ENCODE peak calls at places on chromosomes 13 and 19, in ten cellular contexts. V is cardiac muscle cell; H is GM23248; E is kidney epithelial cell; J is left lung; Q is CD8-positive, alpha-beta memory T cell; O is fibroblast of lung; N is heart left ventricle; P is Peyer's patch; C is A673. A is an unnamed sample. For H3K27me3 and H3K36me3, the result is how much of the 10 kb centered on the place peaks cover.

GRCh38 chr13:100128373-100128772 is 39.5 kb downstream of the PCCA start:
- DNase-seq in V (no peak), H (peak), E (peak), J (no peak), Q (no peak), O (peak), N (no peak), P (no peak), C (no peak), A (peak)

GRCh38 chr13:32838985-32839384 is 177.2 kb upstream of the KL start:
- DNase-seq in V (peak), H (no peak), E (no peak), J (no peak), Q (no peak), O (no peak), N (no peak), P (no peak), C (no peak), A (no peak)

GRCh38 chr13:41411536-41411935 is 45.8 kb upstream of the RGCC start:
- DNase-seq in V (peak), H (peak), E (no peak), J (no peak), Q (peak), O (peak), N (no peak), P (no peak), C (peak), A (peak)

GRCh38 chr13:26062853-26063444 is 11.1 kb upstream of the SHISA2 start:
- DNase-seq in V (peak), H (peak), E (no peak), J (no peak), Q (peak), O (peak), N (no peak), P (no peak), C (peak), A (peak)

GRCh38 chr19:10353793-10354391 is 14.5 kb upstream of the ICAM3 start:
- DNase-seq in V (peak), H (peak), E (no peak), J (no peak), Q (peak), O (peak), N (peak), P (no peak), C (peak), A (peak)

GRCh38 chr13:30978981-30979956 is 46.8 kb downstream of the TEX26 start:
- DNase-seq in V (peak), H (peak), E (no peak), J (peak), Q (peak), O (no peak), N (no peak), P (no peak), C (peak), A (no peak)

GRCh38 chr19:1373534-1374249 is 10.0 kb upstream of the NDUFS7 start:
- DNase-seq in V (peak), H (no peak), E (no peak), J (no peak), Q (no peak), O (peak), N (peak), P (no peak), C (peak), A (no peak)

GRCh38 chr19:39563408-39563807 is 23.4 kb upstream of the EID2 start:
- DNase-seq in V (peak), H (peak), E (peak), J (no peak), Q (no peak), O (peak), N (no peak), P (no peak), C (no peak), A (peak)

GRCh38 chr13:86757236-86757978 is 913.8 kb upstream of the SLITRK5 start:
- DNase-seq in V (no peak), H (no peak), E (no peak), J (no peak), Q (peak), O (peak), N (no peak), P (no peak), C (no peak), A (no peak)

GRCh38 chr13:84961023-84961422 is 838.2 kb downstream of the SLITRK6 start:
- DNase-seq in V (no peak), H (no peak), E (no peak), J (no peak), Q (no peak), O (no peak), N (no peak), P (no peak), C (no peak), A (no peak)

GRCh38 chr13:114034481-114034891 is 60.6 kb upstream of the C13orf46 start:
- DNase-seq in V (no peak), H (peak), E (no peak), J (no peak), Q (no peak), O (peak), N (no peak), P (no peak), C (no peak), A (no peak)

GRCh38 chr19:18223860-18224524 is 2.2 kb downstream of the PDE4C start:
- DNase-seq in V (peak), H (no peak), E (no peak), J (peak), Q (no peak), O (no peak), N (peak), P (peak), C (peak), A (peak)

GRCh38 chr19:35404879-35405622 is 34.2 kb downstream of the GPR42 start:
- DNase-seq in V (peak), H (peak), E (no peak), J (no peak), Q (no peak), O (peak), N (peak), P (no peak), C (peak), A (peak)

GRCh38 chr19:49393871-49394270 is 5.8 kb downstream of the KASH5 start:
- DNase-seq in V (no peak), H (no peak), E (no peak), J (no peak), Q (no peak), O (no peak), N (no peak), P (no peak), C (no peak), A (no peak)

GRCh38 chr19:39951065-39951650 is 16.7 kb upstream of the FCGBP start:
- DNase-seq in V (no peak), H (no peak), E (no peak), J (no peak), Q (no peak), O (no peak), N (no peak), P (no peak), C (no peak), A (no peak)

GRCh38 chr13:50529154-50529882 is 314.2 kb downstream of the DLEU7 start:
- DNase-seq in V (peak), H (peak), E (no peak), J (peak), Q (no peak), O (peak), N (peak), P (peak), C (peak), A (peak)

GRCh38 chr19:12778020-12778904 is 2.9 kb upstream of the HOOK2 start:
- DNase-seq in V (peak), H (peak), E (no peak), J (peak), Q (peak), O (peak), N (peak), P (peak), C (peak), A (peak)

GRCh38 chr19:47272448-47273312 is 2.0 kb upstream of the INAFM1 start:
- DNase-seq in V (no peak), H (peak), E (no peak), J (peak), Q (no peak), O (peak), N (peak), P (no peak), C (peak), A (no peak)

GRCh38 chr19:40716031-40716654 is 543 bp downstream of the COQ8B start:
- DNase-seq in V (no peak), H (peak), E (peak), J (peak), Q (peak), O (no peak), N (no peak), P (peak), C (no peak), A (peak)

GRCh38 chr19:52140077-52140710 is 456 bp upstream of the ZNF616 start:
- DNase-seq in V (no peak), H (peak), E (no peak), J (no peak), Q (no peak), O (peak), N (no peak), P (no peak), C (no peak), A (no peak)

GRCh38 chr13:94416454-94417080 is 62.9 kb downstream of the DCT start:
- DNase-seq in V (peak), H (peak), E (no peak), J (no peak), Q (no peak), O (peak), N (no peak), P (no peak), C (peak), A (no peak)

GRCh38 chr19:35040826-35041547 is 534 bp upstream of the HPN start:
- DNase-seq in V (peak), H (no peak), E (no peak), J (peak), Q (no peak), O (no peak), N (peak), P (peak), C (no peak), A (no peak)

GRCh38 chr19:8449830-8450229 is 5.1 kb downstream of the HNRNPM start:
- DNase-seq in V (no peak), H (no peak), E (no peak), J (no peak), Q (no peak), O (no peak), N (no peak), P (no peak), C (no peak), A (no peak)

GRCh38 chr13:49020940-49021548 is 45.3 kb downstream of the FNDC3A start:
- DNase-seq in V (peak), H (peak), E (no peak), J (no peak), Q (no peak), O (peak), N (no peak), P (no peak), C (peak), A (peak)

GRCh38 chr19:58317481-58318072 is 9.2 kb upstream of the ZSCAN22 start:
- DNase-seq in V (peak), H (peak), E (no peak), J (no peak), Q (no peak), O (peak), N (no peak), P (peak), C (peak), A (no peak)

GRCh38 chr13:24693862-24694471 is 13.8 kb downstream of the ATP12A start:
- DNase-seq in V (peak), H (peak), E (no peak), J (no peak), Q (peak), O (peak), N (no peak), P (no peak), C (peak), A (peak)

GRCh38 chr19:13842294-13843103 is 34.4 kb upstream of the NANOS3 start:
- DNase-seq in V (peak), H (peak), E (no peak), J (peak), Q (peak), O (peak), N (peak), P (peak), C (peak), A (peak)

GRCh38 chr13:29817604-29818378 is 32.6 kb downstream of the UBL3 start:
- DNase-seq in V (no peak), H (peak), E (no peak), J (no peak), Q (no peak), O (peak), N (no peak), P (no peak), C (no peak), A (no peak)

GRCh38 chr19:8143041-8143440 is 6.4 kb downstream of the FBN3 start:
- DNase-seq in V (no peak), H (no peak), E (no peak), J (no peak), Q (no peak), O (no peak), N (no peak), P (no peak), C (no peak), A (no peak)

GRCh38 chr19:32691291-32691951 is at the start of gene NUDT19:
- DNase-seq in V (peak), H (peak), E (no peak), J (peak), Q (peak), O (peak), N (peak), P (peak), C (peak), A (peak)

GRCh38 chr19:32687681-32688080 is 3.9 kb upstream of the NUDT19 start:
- DNase-seq in V (no peak), H (no peak), E (no peak), J (no peak), Q (no peak), O (no peak), N (no peak), P (no peak), C (no peak), A (no peak)

GRCh38 chr19:32692727-32693061 is 1.1 kb downstream of the NUDT19 start:
- DNase-seq in V (no peak), H (peak), E (no peak), J (no peak), Q (peak), O (no peak), N (no peak), P (no peak), C (no peak), A (no peak)

GRCh38 chr19:32688315-32688714 is 3.3 kb upstream of the NUDT19 start:
- DNase-seq in V (no peak), H (no peak), E (no peak), J (no peak), Q (no peak), O (no peak), N (peak), P (no peak), C (no peak), A (no peak)

DNA sequence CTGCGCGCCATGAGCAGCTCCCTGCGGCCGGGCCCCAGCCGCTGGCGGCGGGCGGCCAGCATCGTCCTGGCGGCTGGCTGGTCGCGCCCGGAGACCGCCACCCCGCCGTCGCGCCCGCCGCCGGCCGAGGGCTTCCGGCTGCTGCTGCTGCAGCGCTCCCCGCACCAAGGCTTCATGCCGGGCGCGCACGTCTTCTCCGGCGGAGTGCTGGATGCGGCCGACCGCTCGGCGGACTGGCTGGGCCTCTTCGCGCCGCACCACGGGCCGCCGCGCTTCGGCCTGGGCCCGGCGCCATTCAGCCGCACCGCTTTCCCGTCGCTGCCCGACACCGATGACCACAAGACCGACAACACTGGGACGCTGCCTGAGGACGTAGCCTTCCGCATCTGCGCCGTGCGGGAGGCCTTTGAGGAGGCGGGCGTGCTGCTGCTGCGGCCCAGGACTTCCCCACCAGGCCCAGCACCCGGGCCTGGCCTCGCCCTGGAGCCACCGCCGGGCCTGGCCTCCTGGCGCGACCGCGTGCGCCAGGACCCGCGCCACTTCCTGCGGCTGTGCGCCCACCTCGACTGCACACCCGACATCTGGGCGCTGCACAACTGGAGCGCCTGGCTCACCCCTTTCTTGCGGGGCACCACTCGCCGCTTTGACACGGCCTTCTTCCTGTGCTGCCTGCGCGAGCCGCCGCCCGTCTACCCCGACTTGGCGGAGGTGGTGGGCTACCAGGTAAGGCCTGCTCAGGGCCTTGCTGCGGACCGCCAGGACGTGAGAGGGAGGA is 518 bp downstream of the NUDT19 start:
- DNase-seq in V (peak), H (peak), E (no peak), J (peak), Q (peak), O (peak), N (peak), P (peak), C (peak), A (peak)
- H3K27me3 ChIP-seq in V (under half), H (under half), E (under half), J (under half), Q (under half), O (under half), N (under half), P (under half), C (under half), A (under half)

GRCh38 chr19:28009696-28010095 is 1203.3 kb downstream of the UQCRFS1 start:
- DNase-seq in V (peak), H (peak), E (no peak), J (no peak), Q (no peak), O (peak), N (no peak), P (no peak), C (no peak), A (peak)

GRCh38 chr19:28008695-28009094 is 1204.3 kb downstream of the UQCRFS1 start:
- DNase-seq in V (no peak), H (no peak), E (no peak), J (no peak), Q (no peak), O (no peak), N (no peak), P (no peak), C (no peak), A (no peak)

GRCh38 chr19:28014821-28015405 is 1198.0 kb downstream of the UQCRFS1 start:
- DNase-seq in V (no peak), H (no peak), E (no peak), J (no peak), Q (no peak), O (no peak), N (no peak), P (no peak), C (no peak), A (no peak)

GRCh38 chr19:28010656-28011055 is 1202.3 kb downstream of the UQCRFS1 start:
- DNase-seq in V (peak), H (no peak), E (no peak), J (no peak), Q (no peak), O (peak), N (no peak), P (no peak), C (no peak), A (no peak)

DNA sequence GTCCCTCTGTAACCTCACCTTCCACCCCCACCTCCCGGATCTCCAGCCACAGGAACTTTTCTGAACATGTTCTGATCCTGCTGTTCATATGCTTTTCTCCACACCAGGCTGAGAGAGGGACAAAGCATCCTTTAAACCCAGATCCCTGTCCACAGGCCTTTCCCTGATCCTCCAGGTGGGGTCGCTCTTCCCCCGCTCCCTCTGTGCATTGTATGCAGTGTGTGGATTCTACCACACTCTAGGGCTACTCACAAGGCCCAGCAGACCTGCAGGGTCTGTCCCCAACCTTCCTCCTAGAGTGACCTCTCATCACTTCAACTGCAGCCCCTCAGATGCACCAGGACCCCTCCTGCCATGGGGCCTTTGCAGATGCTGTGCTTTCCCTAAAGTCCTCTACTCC is 1200.6 kb downstream of the UQCRFS1 start:
- DNase-seq in V (no peak), H (no peak), E (no peak), J (no peak), Q (no peak), O (no peak), N (no peak), P (no peak), C (peak), A (no peak)
- H3K4me3 ChIP-seq in V (no peak), H (no peak), E (no peak), J (no peak), Q (no peak), O (no peak), N (no peak), P (no peak), C (no peak), A (no peak)

DNA sequence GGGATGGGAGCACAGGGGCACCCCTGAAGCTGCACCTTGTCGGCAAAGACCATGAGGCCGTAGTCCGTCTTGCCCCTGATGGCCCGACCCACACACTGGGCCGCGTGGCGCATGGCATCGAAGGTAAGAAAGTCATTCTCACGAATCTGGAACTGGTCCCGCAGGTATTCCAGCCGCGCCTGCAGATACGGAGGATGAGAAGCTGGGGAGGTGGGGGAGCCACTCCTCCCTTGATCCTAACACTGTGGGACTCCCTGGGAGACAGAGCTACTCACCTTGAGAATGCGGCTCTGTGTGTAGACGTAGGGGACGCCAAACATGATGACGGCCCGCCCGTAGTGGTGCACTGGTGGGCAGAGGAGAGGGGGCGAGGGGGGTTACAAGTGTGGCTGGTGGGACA is 11.9 kb downstream of the KLC3 start:
- DNase-seq in V (no peak), H (no peak), E (no peak), J (no peak), Q (no peak), O (no peak), N (no peak), P (no peak), C (no peak), A (no peak)
- H3K36me3 ChIP-seq in V (under half), H (under half), E (under half), J (under half), Q (under half), O (under half), N (under half), P (under half), C (under half), A (half or more)

GRCh38 chr13:112931028-112931934 is 37.7 kb upstream of the MCF2L start:
- DNase-seq in V (peak), H (peak), E (peak), J (no peak), Q (no peak), O (peak), N (no peak), P (peak), C (peak), A (peak)

GRCh38 chr13:112928020-112928931 is 40.7 kb upstream of the MCF2L start:
- DNase-seq in V (peak), H (no peak), E (no peak), J (no peak), Q (no peak), O (no peak), N (no peak), P (no peak), C (no peak), A (no peak)

GRCh38 chr13:112928958-112929777 is 39.8 kb upstream of the MCF2L start:
- DNase-seq in V (peak), H (peak), E (no peak), J (no peak), Q (no peak), O (peak), N (no peak), P (peak), C (peak), A (no peak)

GRCh38 chr13:112929778-112930055 is 39.3 kb upstream of the MCF2L start:
- DNase-seq in V (no peak), H (no peak), E (no peak), J (no peak), Q (no peak), O (no peak), N (no peak), P (no peak), C (no peak), A (no peak)

GRCh38 chr13:112930192-112930591 is 38.8 kb upstream of the MCF2L start:
- DNase-seq in V (no peak), H (no peak), E (no peak), J (no peak), Q (no peak), O (no peak), N (no peak), P (no peak), C (no peak), A (no peak)
- H3K27me3 ChIP-seq in V (under half), H (under half), E (under half), J (under half), Q (under half), O (under half), N (under half), P (under half), C (under half), A (under half)

GRCh38 chr13:20703785-20704458 is 423 bp downstream of the IL17D start:
- DNase-seq in V (peak), H (peak), E (peak), J (peak), Q (peak), O (peak), N (peak), P (peak), C (peak), A (peak)
- H3K4me3 ChIP-seq in V (peak), H (peak), E (peak), J (peak), Q (no peak), O (no peak), N (peak), P (peak), C (peak), A (peak)

A was measured in MG63.